ENCODE peak calls at places on chromosome X, in eight cellular contexts. M is PC-9, X is AG10803, N is skeletal muscle cell, A is choroid plexus epithelial cell, T is colonic mucosa, J is fibroblast of the aortic adventitia, Y is bronchial epithelial cell. H is an unnamed sample.

GRCh38 chrX:144334577-144334976 is 450.7 kb downstream of the UBE2NL start:
- DNase-seq in M (no peak), X (no peak), N (no peak), A (no peak), T (no peak), J (no peak), Y (no peak), H (no peak)

GRCh38 chrX:53440631-53441517 is 6.7 kb upstream of the HSD17B10 start:
- DNase-seq in M (peak), X (peak), N (no peak), A (peak), T (peak), J (peak), Y (peak), H (no peak)

GRCh38 chrX:11890843-11891514 is 132.9 kb downstream of the MSL3 start:
- DNase-seq in M (no peak), X (peak), N (no peak), A (no peak), T (no peak), J (peak), Y (no peak), H (no peak)

GRCh38 chrX:111444881-111445280 is 32.9 kb upstream of the DCX start:
- DNase-seq in M (no peak), X (no peak), N (no peak), A (no peak), T (no peak), J (no peak), Y (no peak), H (no peak)

GRCh38 chrX:10429908-10430307 is 190.5 kb downstream of the MID1 start:
- DNase-seq in M (no peak), X (no peak), N (no peak), A (no peak), T (no peak), J (no peak), Y (no peak), H (no peak)

GRCh38 chrX:106716463-106716862 is 10.0 kb upstream of the RNF128 start:
- DNase-seq in M (no peak), X (no peak), N (no peak), A (no peak), T (no peak), J (no peak), Y (no peak), H (no peak)

GRCh38 chrX:43970528-43970927 is 2.7 kb downstream of the NDP start:
- DNase-seq in M (no peak), X (peak), N (peak), A (no peak), T (no peak), J (no peak), Y (peak), H (no peak)

GRCh38 chrX:104315555-104315954 is 60.8 kb upstream of the ESX1 start:
- DNase-seq in M (peak), X (peak), N (no peak), A (peak), T (no peak), J (peak), Y (peak), H (no peak)

GRCh38 chrX:22060451-22060940 is 28.4 kb downstream of the PHEX start:
- DNase-seq in M (peak), X (peak), N (no peak), A (peak), T (no peak), J (peak), Y (peak), H (no peak)

GRCh38 chrX:29652484-29652883 is 562.9 kb upstream of the MAGEB2 start:
- DNase-seq in M (no peak), X (peak), N (peak), A (peak), T (no peak), J (peak), Y (peak), H (peak)

GRCh38 chrX:134717698-134718328 is 59.5 kb upstream of the PLAC1 start:
- DNase-seq in M (no peak), X (peak), N (no peak), A (peak), T (no peak), J (peak), Y (no peak), H (no peak)

GRCh38 chrX:82127228-82128123 is 925.6 kb downstream of the SH3BGRL start:
- DNase-seq in M (no peak), X (no peak), N (no peak), A (no peak), T (no peak), J (no peak), Y (no peak), H (no peak)

GRCh38 chrX:81082649-81083048 is 119.1 kb downstream of the HMGN5 start:
- DNase-seq in M (no peak), X (no peak), N (no peak), A (no peak), T (no peak), J (no peak), Y (no peak), H (no peak)

GRCh38 chrX:103878466-103879151 is 46.6 kb upstream of the RAB9B start:
- DNase-seq in M (peak), X (peak), N (peak), A (peak), T (no peak), J (peak), Y (peak), H (peak)

GRCh38 chrX:65679071-65679540 is 11.7 kb downstream of the MSN start:
- DNase-seq in M (peak), X (no peak), N (no peak), A (no peak), T (no peak), J (peak), Y (peak), H (no peak)

GRCh38 chrX:37594755-37595382 is 23.4 kb downstream of the LANCL3 start:
- DNase-seq in M (no peak), X (no peak), N (no peak), A (no peak), T (no peak), J (no peak), Y (no peak), H (no peak)

GRCh38 chrX:146481735-146482134 is 327.8 kb upstream of the CXorf51B start:
- DNase-seq in M (no peak), X (no peak), N (no peak), A (no peak), T (no peak), J (no peak), Y (no peak), H (no peak)

GRCh38 chrX:19839770-19840254 is 47.6 kb downstream of the SH3KBP1 start:
- DNase-seq in M (peak), X (no peak), N (no peak), A (no peak), T (no peak), J (no peak), Y (peak), H (no peak)

GRCh38 chrX:16148896-16149295 is 18.4 kb upstream of the MAGEB17 start:
- DNase-seq in M (no peak), X (no peak), N (no peak), A (no peak), T (no peak), J (no peak), Y (peak), H (peak)

GRCh38 chrX:15911729-15912550 is 57.3 kb upstream of the AP1S2 start:
- DNase-seq in M (no peak), X (peak), N (no peak), A (no peak), T (no peak), J (no peak), Y (no peak), H (no peak)

GRCh38 chrX:110318664-110318968 is 731 bp upstream of the AMMECR1 start:
- DNase-seq in M (peak), X (no peak), N (no peak), A (no peak), T (no peak), J (peak), Y (peak), H (no peak)

GRCh38 chrX:100368167-100368566 is 41.9 kb downstream of the PCDH19 start:
- DNase-seq in M (no peak), X (no peak), N (no peak), A (peak), T (no peak), J (no peak), Y (peak), H (no peak)

GRCh38 chrX:7242613-7243012 is 94.7 kb upstream of the PUDP start:
- DNase-seq in M (no peak), X (no peak), N (no peak), A (no peak), T (no peak), J (no peak), Y (no peak), H (no peak)

GRCh38 chrX:6383911-6384310 is 151.0 kb downstream of the VCX3A start:
- DNase-seq in M (no peak), X (no peak), N (no peak), A (no peak), T (no peak), J (no peak), Y (no peak), H (no peak)

GRCh38 chrX:39550795-39551361 is 546.9 kb downstream of the BCOR start:
- DNase-seq in M (no peak), X (no peak), N (no peak), A (no peak), T (no peak), J (no peak), Y (no peak), H (no peak)

DNA sequence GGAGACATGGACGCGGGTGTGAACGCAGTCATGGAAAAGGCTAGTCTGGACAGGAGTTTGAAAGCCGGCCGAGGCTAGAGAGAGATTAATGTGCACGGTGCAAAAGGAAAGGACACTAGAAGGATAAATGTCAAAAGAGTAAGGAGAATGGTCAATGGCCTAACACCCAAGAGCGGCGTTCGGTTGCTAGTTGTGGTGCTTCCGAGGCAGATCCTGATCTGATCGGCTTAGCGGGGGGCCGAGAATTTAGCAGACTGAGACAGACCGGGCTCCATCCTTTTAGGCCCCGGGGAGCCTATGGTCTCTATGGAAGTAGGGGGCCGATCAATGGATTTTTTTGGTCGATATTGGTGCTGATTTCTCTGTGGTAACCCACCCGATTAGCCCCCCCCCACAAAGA is 6.9 kb downstream of the GAGE10 start:
- DNase-seq in M (no peak), X (no peak), N (no peak), A (no peak), T (no peak), J (no peak), Y (peak), H (no peak)
- H3K4me3 ChIP-seq in M (no peak), X (no peak), N (no peak), A (no peak), T (no peak), J (no peak), Y (no peak), H (no peak)

GRCh38 chrX:23332888-23333821 is 1.5 kb upstream of the PTCHD1 start:
- DNase-seq in M (no peak), X (no peak), N (no peak), A (no peak), T (no peak), J (no peak), Y (no peak), H (no peak)
- H3K4me3 ChIP-seq in M (no peak), X (no peak), N (peak), A (no peak), T (no peak), J (no peak), Y (no peak), H (no peak)

GRCh38 chrX:643911-644303 is 13.3 kb downstream of the SHOX start:
- DNase-seq in M (no peak), X (no peak), N (no peak), A (no peak), T (no peak), J (no peak), Y (no peak), H (no peak)

GRCh38 chrX:642436-643210 is 12.0 kb downstream of the SHOX start:
- DNase-seq in M (no peak), X (no peak), N (no peak), A (no peak), T (no peak), J (no peak), Y (no peak), H (no peak)

GRCh38 chrX:646228-646495 is 15.6 kb downstream of the SHOX start:
- DNase-seq in M (no peak), X (no peak), N (no peak), A (no peak), T (no peak), J (no peak), Y (no peak), H (no peak)

GRCh38 chrX:645024-645376 is 14.4 kb downstream of the SHOX start:
- DNase-seq in M (no peak), X (no peak), N (no peak), A (no peak), T (peak), J (no peak), Y (no peak), H (no peak)

GRCh38 chrX:644304-645023 is 13.9 kb downstream of the SHOX start:
- DNase-seq in M (no peak), X (no peak), N (no peak), A (no peak), T (peak), J (no peak), Y (no peak), H (no peak)
- H3K4me3 ChIP-seq in M (no peak), X (no peak), N (no peak), A (no peak), T (peak), J (no peak), Y (no peak), H (no peak)

GRCh38 chrX:3699841-3700381 is 13.5 kb downstream of the PRKX start:
- DNase-seq in M (no peak), X (no peak), N (no peak), A (peak), T (no peak), J (peak), Y (no peak), H (no peak)
- H3K4me3 ChIP-seq in M (no peak), X (peak), N (peak), A (peak), T (peak), J (peak), Y (no peak), H (no peak)

GRCh38 chrX:130121505-130121800 is 11.2 kb upstream of the ELF4 start:
- DNase-seq in M (no peak), X (no peak), N (no peak), A (no peak), T (no peak), J (no peak), Y (no peak), H (no peak)
- H3K4me3 ChIP-seq in M (peak), X (no peak), N (no peak), A (no peak), T (no peak), J (no peak), Y (no peak), H (no peak)

DNA sequence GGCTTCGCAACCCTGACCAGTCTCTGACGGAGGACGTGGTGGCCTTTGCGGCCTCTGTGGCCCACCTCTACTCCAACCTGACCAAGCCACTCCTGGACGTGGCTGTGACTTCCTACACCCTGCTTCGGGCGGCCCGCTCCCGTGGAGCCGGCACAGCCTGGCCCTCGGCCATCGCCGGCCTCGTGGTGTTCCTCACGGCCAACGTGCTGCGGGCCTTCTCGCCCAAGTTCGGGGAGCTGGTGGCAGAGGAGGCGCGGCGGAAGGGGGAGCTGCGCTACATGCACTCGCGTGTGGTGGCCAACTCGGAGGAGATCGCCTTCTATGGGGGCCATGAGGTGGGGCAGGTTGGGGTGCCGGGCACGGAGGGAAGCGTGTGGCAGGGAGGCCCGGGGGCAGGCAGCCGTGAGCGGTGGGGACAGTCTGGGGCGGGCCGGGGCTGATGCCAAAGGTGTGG is 1.2 kb downstream of the ABCD1 start:
- DNase-seq in M (no peak), X (no peak), N (no peak), A (no peak), T (no peak), J (no peak), Y (no peak), H (no peak)
- H3K4me3 ChIP-seq in M (peak), X (peak), N (peak), A (no peak), T (peak), J (peak), Y (no peak), H (no peak)

DNA sequence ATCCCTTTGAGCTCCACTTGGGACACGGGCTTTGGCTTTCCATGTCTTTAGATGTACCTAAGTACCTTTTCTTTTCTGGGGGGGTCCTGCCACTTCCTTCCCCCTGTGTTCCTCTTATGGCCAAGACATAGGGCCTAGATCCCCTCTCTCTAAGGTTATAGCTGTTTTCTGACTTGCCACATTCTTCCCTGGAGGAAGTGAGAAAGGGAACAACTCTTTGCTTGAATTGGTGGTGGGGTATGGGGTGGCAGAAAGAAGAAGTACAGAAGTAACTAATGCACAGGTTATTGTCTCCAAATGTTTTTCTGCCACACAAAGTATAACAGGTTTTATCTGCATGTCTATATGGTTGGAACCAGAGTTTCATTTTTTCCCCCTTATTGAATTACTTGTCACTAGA is 29.7 kb upstream of the DIPK2B start:
- DNase-seq in M (no peak), X (no peak), N (no peak), A (no peak), T (no peak), J (no peak), Y (no peak), H (no peak)
- H3K4me3 ChIP-seq in M (no peak), X (no peak), N (no peak), A (no peak), T (no peak), J (no peak), Y (no peak), H (no peak)

DNA sequence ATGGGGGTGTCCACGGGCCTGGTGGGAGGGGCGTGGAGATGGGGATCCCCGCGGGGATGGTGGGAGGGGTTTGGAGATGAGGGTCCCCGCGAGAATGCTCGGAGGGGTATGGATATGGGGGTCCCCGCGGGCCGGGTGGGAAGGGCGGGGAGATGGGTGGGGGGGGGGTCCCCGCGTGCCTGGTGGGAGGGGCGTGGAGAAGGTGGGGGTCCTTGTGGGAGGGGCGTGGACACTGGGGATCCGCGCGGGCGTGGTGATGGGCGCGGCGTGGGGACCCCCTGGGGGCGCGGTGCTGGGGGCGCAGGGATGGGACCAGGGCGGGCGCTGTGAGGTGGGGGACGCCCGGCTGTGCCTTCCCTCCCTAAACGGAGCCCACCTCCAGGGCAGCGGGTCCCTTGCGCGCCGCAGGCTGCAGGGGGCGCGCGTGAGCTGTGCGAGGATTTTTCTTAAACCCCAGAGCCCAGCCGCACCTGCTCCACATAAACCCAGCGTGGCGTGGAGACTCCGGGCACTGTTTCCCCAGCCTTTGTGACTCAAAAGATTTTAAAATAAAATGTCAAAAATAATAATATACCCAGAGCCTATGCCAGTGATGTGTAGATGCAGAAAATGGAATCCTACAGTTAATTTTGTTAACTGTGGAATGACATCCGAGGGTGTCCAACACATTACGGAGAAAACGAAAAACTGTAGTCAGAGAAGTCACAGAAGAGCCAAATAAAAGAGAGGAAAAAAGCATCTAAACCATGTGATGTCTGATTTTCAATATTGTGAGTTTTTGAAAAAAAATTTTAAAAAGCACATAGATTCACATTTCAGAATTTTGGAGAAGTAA is 1.5 kb upstream of the ASMTL start:
- DNase-seq in M (peak), X (peak), N (no peak), A (peak), T (peak), J (peak), Y (peak), H (no peak)
- H3K4me3 ChIP-seq in M (no peak), X (peak), N (peak), A (peak), T (peak), J (peak), Y (peak), H (peak)

GRCh38 chrX:57906790-57907189 is 3.5 kb downstream of the ZXDA start:
- DNase-seq in M (no peak), X (peak), N (no peak), A (peak), T (no peak), J (peak), Y (no peak), H (no peak)
- H3K4me3 ChIP-seq in M (no peak), X (no peak), N (no peak), A (no peak), T (no peak), J (no peak), Y (no peak), H (no peak)

DNA sequence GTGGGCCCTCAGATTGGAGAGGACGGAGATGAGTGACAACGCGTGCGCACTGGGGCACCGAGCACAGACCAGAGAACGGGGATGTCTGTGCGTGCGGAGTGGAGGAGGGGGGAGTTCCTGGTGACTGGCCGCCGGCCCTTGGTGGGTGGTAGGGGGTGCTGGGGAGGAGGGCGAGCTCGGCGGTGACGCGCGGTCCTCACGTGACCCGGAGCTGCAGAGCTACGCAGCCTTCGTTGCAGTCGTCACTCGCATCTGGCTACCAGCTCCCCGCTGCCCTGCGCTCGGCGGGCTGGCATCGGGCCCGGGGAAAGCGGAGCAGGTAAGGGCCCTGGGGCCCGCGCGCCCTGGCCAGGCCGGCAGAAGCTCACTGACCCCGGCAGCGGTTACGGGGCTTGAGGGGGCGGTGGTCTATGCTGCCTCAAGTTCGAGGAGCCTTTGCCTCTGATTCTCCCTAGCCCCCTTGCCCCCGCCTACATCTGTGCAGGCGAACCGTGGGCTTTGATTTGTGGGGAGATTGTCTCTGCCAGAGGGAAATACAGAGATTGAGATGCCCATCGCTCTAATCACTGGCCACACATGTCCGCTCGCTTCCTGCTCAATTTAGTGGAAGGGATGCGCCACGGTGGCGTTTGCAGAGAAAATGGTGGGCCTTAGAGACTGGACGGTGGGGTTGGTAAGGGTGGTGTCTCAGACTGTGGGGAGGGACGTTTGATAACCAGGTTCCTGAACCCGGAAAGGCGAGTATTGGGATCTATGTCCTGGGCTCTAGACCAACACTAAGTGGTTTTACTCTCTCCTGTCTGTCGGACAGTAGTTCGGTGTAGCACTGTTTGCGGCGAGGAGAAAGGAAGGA is at the start of gene ARMCX4:
- DNase-seq in M (no peak), X (peak), N (peak), A (peak), T (no peak), J (peak), Y (peak), H (no peak)
- H3K4me3 ChIP-seq in M (no peak), X (peak), N (peak), A (peak), T (peak), J (peak), Y (peak), H (peak)